ENCODE peak calls at places on chromosomes 7 and 10, in ten cellular contexts. E, Q, B, V, L, M, R, D, T and G are unnamed samples.

GRCh38 chr7:46357851-46358250 is 436.8 kb upstream of the IGFBP3 start:
- DNase-seq in E (no peak), Q (no peak), B (no peak), V (no peak), L (no peak), M (no peak), R (no peak), D (no peak), T (no peak), G (no peak)

GRCh38 chr10:110772454-110773025 is 99.2 kb upstream of the PDCD4 start:
- DNase-seq in E (no peak), Q (no peak), B (no peak), V (no peak), L (no peak), M (no peak), R (no peak), D (no peak), T (peak), G (no peak)

GRCh38 chr7:89772276-89772675 is 382.0 kb upstream of the STEAP1 start:
- DNase-seq in E (no peak), Q (no peak), B (no peak), V (no peak), L (no peak), M (no peak), R (no peak), D (no peak), T (no peak), G (no peak)

GRCh38 chr10:120318862-120319261 is 138.2 kb upstream of the PLPP4 start:
- DNase-seq in E (no peak), Q (no peak), B (no peak), V (no peak), L (no peak), M (no peak), R (no peak), D (no peak), T (no peak), G (no peak)

GRCh38 chr7:69837387-69838068 is 239.3 kb downstream of the AUTS2 start:
- DNase-seq in E (no peak), Q (no peak), B (peak), V (no peak), L (no peak), M (no peak), R (no peak), D (no peak), T (no peak), G (no peak)

GRCh38 chr7:92723205-92723604 is 113.2 kb downstream of the CDK6 start:
- DNase-seq in E (no peak), Q (no peak), B (no peak), V (no peak), L (peak), M (no peak), R (no peak), D (no peak), T (no peak), G (peak)

GRCh38 chr10:132906836-132907235 is 35.5 kb downstream of the CFAP46 start:
- DNase-seq in E (no peak), Q (no peak), B (no peak), V (peak), L (no peak), M (no peak), R (no peak), D (no peak), T (no peak), G (no peak)

GRCh38 chr10:22810643-22811254 is 96.4 kb upstream of the PIP4K2A start:
- DNase-seq in E (no peak), Q (no peak), B (peak), V (no peak), L (no peak), M (no peak), R (no peak), D (no peak), T (no peak), G (no peak)

GRCh38 chr10:104028146-104028545 is 57.5 kb downstream of the COL17A1 start:
- DNase-seq in E (no peak), Q (no peak), B (peak), V (no peak), L (peak), M (peak), R (no peak), D (no peak), T (peak), G (no peak)

GRCh38 chr10:7773845-7774801 is 13.7 kb downstream of the KIN start:
- DNase-seq in E (peak), Q (no peak), B (no peak), V (no peak), L (no peak), M (no peak), R (no peak), D (no peak), T (no peak), G (no peak)

GRCh38 chr10:66678521-66678920 is 247.3 kb upstream of the LRRTM3 start:
- DNase-seq in E (no peak), Q (no peak), B (no peak), V (no peak), L (peak), M (no peak), R (no peak), D (no peak), T (no peak), G (peak)

GRCh38 chr10:125662616-125663015 is 20.3 kb downstream of the TEX36 start:
- DNase-seq in E (no peak), Q (no peak), B (no peak), V (no peak), L (peak), M (no peak), R (no peak), D (no peak), T (no peak), G (peak)

GRCh38 chr7:112510032-112510742 is 29.4 kb downstream of the LSMEM1 start:
- DNase-seq in E (no peak), Q (peak), B (no peak), V (no peak), L (peak), M (peak), R (no peak), D (peak), T (no peak), G (peak)

GRCh38 chr10:34731213-34731612 is 83.9 kb downstream of the PARD3 start:
- DNase-seq in E (no peak), Q (no peak), B (no peak), V (no peak), L (no peak), M (no peak), R (no peak), D (no peak), T (no peak), G (no peak)

GRCh38 chr10:6151087-6151977 is 51.4 kb upstream of the PFKFB3 start:
- DNase-seq in E (peak), Q (peak), B (peak), V (peak), L (peak), M (peak), R (no peak), D (peak), T (no peak), G (peak)

GRCh38 chr10:23693398-23693797 is 254.5 kb downstream of the OTUD1 start:
- DNase-seq in E (no peak), Q (peak), B (peak), V (no peak), L (no peak), M (no peak), R (no peak), D (no peak), T (no peak), G (no peak)

GRCh38 chr10:776772-777171 is 87.3 kb upstream of the DIP2C start:
- DNase-seq in E (no peak), Q (no peak), B (no peak), V (no peak), L (no peak), M (no peak), R (no peak), D (no peak), T (no peak), G (no peak)

GRCh38 chr7:471866-472639 is 47.6 kb downstream of the PDGFA start:
- DNase-seq in E (peak), Q (no peak), B (peak), V (peak), L (peak), M (no peak), R (peak), D (peak), T (no peak), G (peak)

GRCh38 chr10:28049286-28049685 is 50.4 kb upstream of the ODAD2 start:
- DNase-seq in E (no peak), Q (no peak), B (no peak), V (no peak), L (no peak), M (no peak), R (no peak), D (no peak), T (no peak), G (no peak)

GRCh38 chr10:6048281-6049030 is 13.7 kb downstream of the IL2RA start:
- DNase-seq in E (no peak), Q (no peak), B (no peak), V (peak), L (no peak), M (no peak), R (no peak), D (no peak), T (no peak), G (no peak)

GRCh38 chr7:73448609-73449008 is 15.0 kb downstream of the FZD9 start:
- DNase-seq in E (no peak), Q (no peak), B (no peak), V (no peak), L (no peak), M (no peak), R (no peak), D (no peak), T (no peak), G (peak)

GRCh38 chr7:156993021-156993924 is 17.2 kb downstream of the MNX1 start:
- DNase-seq in E (no peak), Q (no peak), B (peak), V (no peak), L (no peak), M (no peak), R (no peak), D (no peak), T (no peak), G (no peak)

GRCh38 chr7:135650831-135651573 is 11.3 kb upstream of the STMP1 start:
- DNase-seq in E (no peak), Q (no peak), B (peak), V (no peak), L (peak), M (peak), R (no peak), D (no peak), T (no peak), G (peak)

GRCh38 chr7:25857376-25858067 is 294.5 kb upstream of the NFE2L3 start:
- DNase-seq in E (peak), Q (no peak), B (peak), V (peak), L (no peak), M (no peak), R (peak), D (no peak), T (peak), G (peak)

GRCh38 chr7:147170341-147171012 is 1053.9 kb downstream of the CNTNAP2 start:
- DNase-seq in E (no peak), Q (no peak), B (peak), V (no peak), L (no peak), M (no peak), R (no peak), D (no peak), T (no peak), G (no peak)

GRCh38 chr10:43322321-43322720 is 49.1 kb upstream of the FXYD4 start:
- DNase-seq in E (peak), Q (no peak), B (no peak), V (no peak), L (no peak), M (peak), R (no peak), D (no peak), T (no peak), G (no peak)

GRCh38 chr7:27130540-27131389 is at the start of gene HOXA4:
- DNase-seq in E (peak), Q (peak), B (peak), V (peak), L (peak), M (no peak), R (peak), D (no peak), T (peak), G (peak)

GRCh38 chr10:58143944-58144343 is 123.8 kb downstream of the IPMK start:
- DNase-seq in E (no peak), Q (no peak), B (no peak), V (no peak), L (no peak), M (no peak), R (no peak), D (no peak), T (no peak), G (no peak)

GRCh38 chr7:43248961-43249807 is 136.7 kb downstream of the HECW1 start:
- DNase-seq in E (peak), Q (no peak), B (peak), V (peak), L (peak), M (no peak), R (peak), D (no peak), T (no peak), G (peak)